ENCODE peak calls at places on chromosomes 2 and 18, in four cellular contexts. One of them, this sample, is unnamed.

GRCh38 chr18:55109818-55110414 is 150.7 kb upstream of the CCDC68 start:
- DNase-seq in fibroblast of the conjunctiva: no peak
- DNase-seq in lower lobe of right lung: no peak
- DNase-seq in HEK293T: no peak
- DNase-seq in this sample: no peak

GRCh38 chr2:182907081-182907830 is 40.8 kb upstream of the FRZB start:
- DNase-seq in HEK293T: no peak
- DNase-seq in fibroblast of the conjunctiva: no peak
- DNase-seq in lower lobe of right lung: no peak
- DNase-seq in this sample: no peak

GRCh38 chr18:71326826-71327225 is 1038.0 kb downstream of the SOCS6 start:
- DNase-seq in HEK293T: no peak
- DNase-seq in fibroblast of the conjunctiva: no peak
- DNase-seq in lower lobe of right lung: no peak
- DNase-seq in this sample: no peak

GRCh38 chr18:13464432-13465125 is 246.0 kb downstream of the LDLRAD4 start:
- DNase-seq in fibroblast of the conjunctiva: no peak
- DNase-seq in lower lobe of right lung: peak
- DNase-seq in HEK293T: no peak
- DNase-seq in this sample: peak

GRCh38 chr18:45441110-45441842 is 174.0 kb upstream of the SLC14A2 start:
- DNase-seq in HEK293T: peak
- DNase-seq in lower lobe of right lung: no peak
- DNase-seq in fibroblast of the conjunctiva: no peak
- DNase-seq in this sample: no peak

GRCh38 chr18:28287146-28287545 is 110.2 kb upstream of the CDH2 start:
- DNase-seq in fibroblast of the conjunctiva: no peak
- DNase-seq in HEK293T: no peak
- DNase-seq in lower lobe of right lung: no peak
- DNase-seq in this sample: no peak

GRCh38 chr2:160352492-160352891 is 141.1 kb downstream of the RBMS1 start:
- DNase-seq in fibroblast of the conjunctiva: no peak
- DNase-seq in HEK293T: no peak
- DNase-seq in lower lobe of right lung: no peak
- DNase-seq in this sample: no peak

GRCh38 chr2:45826889-45827635 is 175.6 kb downstream of the PRKCE start:
- DNase-seq in fibroblast of the conjunctiva: no peak
- DNase-seq in lower lobe of right lung: no peak
- DNase-seq in HEK293T: no peak
- DNase-seq in this sample: no peak

GRCh38 chr2:43348904-43349725 is 122.7 kb upstream of the ZFP36L2 start:
- DNase-seq in HEK293T: no peak
- DNase-seq in fibroblast of the conjunctiva: no peak
- DNase-seq in lower lobe of right lung: no peak
- DNase-seq in this sample: no peak

GRCh38 chr2:126858013-126858412 is 40.7 kb upstream of the TEX51 start:
- DNase-seq in fibroblast of the conjunctiva: no peak
- DNase-seq in lower lobe of right lung: no peak
- DNase-seq in HEK293T: no peak
- DNase-seq in this sample: no peak

GRCh38 chr2:10876963-10877362 is 34.8 kb upstream of the KCNF1 start:
- DNase-seq in lower lobe of right lung: no peak
- DNase-seq in fibroblast of the conjunctiva: no peak
- DNase-seq in HEK293T: no peak
- DNase-seq in this sample: no peak

GRCh38 chr2:240711296-240711695 is 19.6 kb downstream of the AQP12A start:
- DNase-seq in lower lobe of right lung: no peak
- DNase-seq in fibroblast of the conjunctiva: no peak
- DNase-seq in HEK293T: no peak
- DNase-seq in this sample: no peak

GRCh38 chr2:45724329-45724728 is 72.9 kb downstream of the PRKCE start:
- DNase-seq in fibroblast of the conjunctiva: no peak
- DNase-seq in HEK293T: no peak
- DNase-seq in lower lobe of right lung: no peak
- DNase-seq in this sample: no peak

GRCh38 chr18:31490387-31490786 is 7.6 kb upstream of the DSG2 start:
- DNase-seq in fibroblast of the conjunctiva: no peak
- DNase-seq in lower lobe of right lung: no peak
- DNase-seq in HEK293T: no peak
- DNase-seq in this sample: no peak

This sample was measured in activated naive CD4-positive, alpha-beta T cell treated with anti-CD3 and anti-CD28 coated beads, Interleukin-2, amount 10 ng/mL, durations not matched to agents 7 days and 5 days.